ENCODE peak calls at places on chromosomes 13 and 19, in ten cellular contexts. D is fibroblast of mammary gland, G is IMR-90, R is lower leg skin, S is neural crest cell, P is H9, U is mammary epithelial cell, V is PC-3, O is GM12878, M is upper lobe of left lung. L is an unnamed sample.

GRCh38 chr13:44762946-44763345 is 186.8 kb upstream of the TSC22D1 start:
- DNase-seq in O (no peak), M (no peak), D (peak; percentile 58), P (no peak), R (no peak), S (no peak), U (no peak), V (no peak), G (peak; percentile 45), L (no peak)

GRCh38 chr19:37932985-37933953 is 26.3 kb downstream of the SIPA1L3 start:
- DNase-seq in O (no peak), R (no peak), U (peak; percentile 70), P (peak; percentile 48), V (peak; percentile 77), D (peak; percentile 48), M (peak; percentile 34), G (peak; percentile 61), S (no peak), L (no peak)

GRCh38 chr13:112248909-112249592 is 127.1 kb upstream of the SPACA7 start:
- DNase-seq in M (no peak), S (no peak), G (no peak), U (no peak), O (no peak), P (no peak), V (no peak), R (peak; percentile 6), D (no peak), L (no peak)

GRCh38 chr13:99659234-99659633 is 158.0 kb downstream of the TM9SF2 start:
- DNase-seq in V (no peak), R (no peak), O (no peak), M (no peak), U (no peak), P (no peak), D (no peak), S (no peak), G (no peak), L (no peak)

GRCh38 chr19:36032251-36033104 is at the start of gene CLIP3:
- DNase-seq in O (no peak), V (no peak), U (no peak), D (peak; percentile 51), G (peak; percentile 62), S (peak; percentile 72), M (no peak), P (peak; percentile 83), R (no peak), L (peak; percentile 85)

GRCh38 chr19:46860846-46861690 is at the start of gene ARHGAP35:
- DNase-seq in O (no peak), D (no peak), V (peak; percentile 78), G (no peak), M (peak; percentile 75), S (peak; percentile 59), U (no peak), P (peak; percentile 82), R (no peak), L (peak; percentile 81)

GRCh38 chr13:93355094-93355493 is 128.5 kb downstream of the GPC6 start:
- DNase-seq in V (no peak), M (no peak), D (no peak), U (no peak), G (no peak), P (no peak), O (no peak), R (no peak), S (no peak), L (no peak)

GRCh38 chr13:24050796-24051715 is 109.5 kb upstream of the SPATA13 start:
- DNase-seq in D (no peak), G (no peak), R (no peak), O (no peak), U (peak; percentile 32), M (no peak), P (no peak), V (peak; percentile 38), S (no peak), L (no peak)

GRCh38 chr19:18939922-18940775 is 868 bp downstream of the HOMER3 start:
- DNase-seq in V (peak; percentile 59), R (peak; percentile 44), P (peak; percentile 77), G (peak; percentile 46), U (peak; percentile 65), D (peak; percentile 45), O (no peak), S (peak; percentile 35), M (peak; percentile 28), L (peak; percentile 77)

GRCh38 chr13:108915634-108916497 is 286.5 kb downstream of the MYO16 start:
- DNase-seq in S (peak; percentile 12), R (peak; percentile 90), P (peak; percentile 76), M (peak; percentile 94), U (peak; percentile 94), G (peak; percentile 88), O (peak; percentile 52), D (peak; percentile 98), V (peak; percentile 86), L (peak; percentile 18)

GRCh38 chr13:81738364-81738763 is 1397.4 kb upstream of the SPRY2 start:
- DNase-seq in V (peak; percentile 72), R (no peak), S (no peak), G (no peak), D (no peak), P (no peak), O (no peak), M (no peak), U (peak; percentile 9), L (no peak)

GRCh38 chr13:38141792-38142191 is 207.9 kb upstream of the UFM1 start:
- DNase-seq in G (no peak), S (no peak), U (peak; percentile 47), O (no peak), P (no peak), R (no peak), D (peak; percentile 50), M (no peak), V (peak; percentile 45), L (no peak)

GRCh38 chr13:61833228-61833627 is 417.6 kb upstream of the PCDH20 start:
- DNase-seq in O (no peak), R (no peak), D (no peak), P (no peak), G (no peak), U (no peak), S (no peak), V (peak; percentile 49), M (no peak), L (no peak)

GRCh38 chr13:77219401-77219800 is 107.5 kb downstream of the MYCBP2 start:
- DNase-seq in G (no peak), V (no peak), P (no peak), M (no peak), R (no peak), S (no peak), O (no peak), U (no peak), D (no peak), L (no peak)

GRCh38 chr19:41792513-41793413 is 3.6 kb upstream of the CEACAM3 start:
- DNase-seq in S (peak; percentile 25), R (no peak), D (peak; percentile 49), M (peak; percentile 77), V (peak; percentile 93), G (peak; percentile 36), P (peak; percentile 73), U (peak; percentile 35), O (no peak), L (peak; percentile 47)
- TF ChIP-seq CTCF in S (peak; percentile 75), R (no peak), D (peak; percentile 78), M (peak; percentile 62), V (peak; percentile 88), G (peak; percentile 56), P (peak; percentile 76), U (peak; percentile 73), O (peak; percentile 81), L (peak; percentile 52)

DNA sequence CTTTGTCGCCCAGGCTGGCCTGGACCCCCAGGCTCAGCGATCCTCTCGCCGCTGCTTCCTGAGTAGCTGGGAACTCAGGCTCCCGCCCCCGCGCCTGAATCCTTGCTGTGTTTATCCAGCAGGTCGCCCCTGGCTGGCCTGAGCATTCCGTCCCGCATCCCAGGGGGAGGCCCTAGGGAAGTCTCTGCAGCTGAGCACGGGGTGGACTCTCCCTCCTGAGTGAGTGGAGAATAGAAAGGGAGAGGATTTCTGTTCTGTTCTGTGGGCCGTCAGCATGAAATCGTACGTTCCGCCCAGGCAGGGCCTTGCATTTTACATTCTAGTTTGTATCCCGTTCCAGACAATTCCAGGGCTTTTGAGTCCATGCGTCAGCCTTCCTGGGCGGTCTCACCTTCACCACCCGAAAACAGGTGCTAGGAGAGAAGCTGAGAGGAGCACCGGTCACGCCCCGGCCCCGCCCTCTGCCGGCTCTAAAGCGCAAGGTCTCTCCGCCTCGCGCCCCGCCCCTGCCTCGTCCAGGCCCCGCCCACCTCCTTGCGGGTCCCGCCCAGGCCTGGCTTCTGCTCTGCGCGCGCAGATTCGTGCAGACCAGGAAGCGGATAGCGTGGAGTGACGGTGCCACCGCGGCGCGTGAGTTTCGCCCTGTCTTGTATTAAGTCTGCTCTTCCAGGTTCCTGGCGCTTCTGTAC is at the start of gene ZNF761:
- DNase-seq in V (peak; percentile 98), S (peak; percentile 96), M (peak; percentile 99), O (peak; percentile 75), U (peak; percentile 97), P (peak; percentile 98), R (peak; percentile 93), D (peak; percentile 84), G (peak; percentile 86), L (peak; percentile 99)
- TF ChIP-seq CTCF in V (no peak), S (peak; percentile 56), M (peak; percentile 53), O (peak; percentile 19), U (peak; percentile 33), P (peak; percentile 47), R (no peak), D (no peak), G (peak; percentile 32), L (peak; percentile 40)

GRCh38 chr13:30156270-30156669 is 151.1 kb downstream of the KATNAL1 start:
- DNase-seq in U (no peak), S (no peak), M (no peak), D (no peak), R (no peak), G (peak; percentile 33), V (peak; percentile 37), O (no peak), P (no peak), L (no peak)

GRCh38 chr13:30159446-30159839 is 147.9 kb downstream of the KATNAL1 start:
- DNase-seq in D (peak; percentile 94), U (peak; percentile 54), V (peak; percentile 22), O (no peak), R (no peak), G (peak; percentile 94), M (no peak), S (no peak), P (no peak), L (no peak)

GRCh38 chr13:30156826-30157615 is 150.3 kb downstream of the KATNAL1 start:
- DNase-seq in D (no peak), O (no peak), G (no peak), U (no peak), P (no peak), S (no peak), V (no peak), R (no peak), M (no peak), L (no peak)

GRCh38 chr13:30157616-30157993 is 149.7 kb downstream of the KATNAL1 start:
- DNase-seq in D (no peak), M (no peak), V (no peak), O (peak; percentile 65), P (no peak), S (no peak), U (no peak), G (no peak), R (no peak), L (no peak)

GRCh38 chr13:30158774-30159445 is 148.4 kb downstream of the KATNAL1 start:
- DNase-seq in U (no peak), O (no peak), M (no peak), P (no peak), S (no peak), V (peak; percentile 35), G (peak; percentile 71), R (no peak), D (peak; percentile 91), L (no peak)
- TF ChIP-seq CTCF in U (peak; percentile 49), O (peak; percentile 33), M (no peak), P (peak; percentile 32), S (no peak), V (peak; percentile 51), G (peak; percentile 69), R (no peak), D (peak; percentile 75), L (no peak)

GRCh38 chr13:20685042-20685441 is 18.5 kb upstream of the IL17D start:
- DNase-seq in M (no peak), G (no peak), D (no peak), S (no peak), R (no peak), O (no peak), P (no peak), V (no peak), U (no peak), L (peak; percentile 18)
- TF ChIP-seq CTCF in M (no peak), G (no peak), D (no peak), S (no peak), R (no peak), O (no peak), P (no peak), V (no peak), U (no peak), L (no peak)